ENCODE peak calls at places on chromosomes 4 and X, in five cellular contexts. One of them, this sample, is unnamed.
A peak's percentile ranks its signal among the peaks of the same experiment; 100 is the strongest.

GRCh38 chr4:3389879-3390840 is 51.6 kb upstream of the HGFAC start:
- DNase-seq in stimulated activated CD4-positive, alpha-beta T cell treated with anti-CD3 and anti-CD28 coated beads, Interleukin-2, amount 100 ng/mL, for 48 hours: no peak
- DNase-seq in H9: no peak
- DNase-seq in fibroblast of villous mesenchyme: no peak
- DNase-seq in T-helper 2 cell: no peak
- DNase-seq in this sample: no peak

GRCh38 chrX:19270727-19271126 is 73.0 kb upstream of the PDHA1 start:
- DNase-seq in stimulated activated CD4-positive, alpha-beta T cell treated with anti-CD3 and anti-CD28 coated beads, Interleukin-2, amount 100 ng/mL, for 48 hours: no peak
- DNase-seq in H9: no peak
- DNase-seq in fibroblast of villous mesenchyme: no peak
- DNase-seq in T-helper 2 cell: no peak
- DNase-seq in this sample: no peak

GRCh38 chr4:76666940-76667532 is 230.9 kb downstream of the SOWAHB start:
- DNase-seq in stimulated activated CD4-positive, alpha-beta T cell treated with anti-CD3 and anti-CD28 coated beads, Interleukin-2, amount 100 ng/mL, for 48 hours: no peak
- DNase-seq in H9: no peak
- DNase-seq in fibroblast of villous mesenchyme: peak; percentile 38
- DNase-seq in T-helper 2 cell: no peak
- DNase-seq in this sample: no peak

GRCh38 chrX:155262970-155263754 is 1.1 kb downstream of the RAB39B start:
- DNase-seq in stimulated activated CD4-positive, alpha-beta T cell treated with anti-CD3 and anti-CD28 coated beads, Interleukin-2, amount 100 ng/mL, for 48 hours: no peak
- DNase-seq in H9: no peak
- DNase-seq in fibroblast of villous mesenchyme: no peak
- DNase-seq in T-helper 2 cell: no peak
- DNase-seq in this sample: no peak

GRCh38 chrX:4239650-4240540 is 526.4 kb upstream of the PRKX start:
- DNase-seq in stimulated activated CD4-positive, alpha-beta T cell treated with anti-CD3 and anti-CD28 coated beads, Interleukin-2, amount 100 ng/mL, for 48 hours: no peak
- DNase-seq in H9: no peak
- DNase-seq in fibroblast of villous mesenchyme: no peak
- DNase-seq in T-helper 2 cell: no peak
- DNase-seq in this sample: no peak

GRCh38 chrX:9369802-9370291 is 95.0 kb upstream of the TBL1X start:
- DNase-seq in stimulated activated CD4-positive, alpha-beta T cell treated with anti-CD3 and anti-CD28 coated beads, Interleukin-2, amount 100 ng/mL, for 48 hours: no peak
- DNase-seq in H9: no peak
- DNase-seq in fibroblast of villous mesenchyme: no peak
- DNase-seq in T-helper 2 cell: no peak
- DNase-seq in this sample: no peak

GRCh38 chr4:111537861-111538260 is 607.4 kb upstream of the FAM241A start:
- DNase-seq in stimulated activated CD4-positive, alpha-beta T cell treated with anti-CD3 and anti-CD28 coated beads, Interleukin-2, amount 100 ng/mL, for 48 hours: no peak
- DNase-seq in H9: no peak
- DNase-seq in fibroblast of villous mesenchyme: peak; percentile 85
- DNase-seq in T-helper 2 cell: no peak
- DNase-seq in this sample: no peak

GRCh38 chrX:39477438-39478120 is 620.2 kb downstream of the BCOR start:
- DNase-seq in stimulated activated CD4-positive, alpha-beta T cell treated with anti-CD3 and anti-CD28 coated beads, Interleukin-2, amount 100 ng/mL, for 48 hours: peak; percentile 13
- DNase-seq in H9: peak; percentile 88
- DNase-seq in fibroblast of villous mesenchyme: no peak
- DNase-seq in T-helper 2 cell: peak; percentile 7
- DNase-seq in this sample: no peak

GRCh38 chrX:136130931-136131843 is 16.1 kb upstream of the FHL1 start:
- DNase-seq in stimulated activated CD4-positive, alpha-beta T cell treated with anti-CD3 and anti-CD28 coated beads, Interleukin-2, amount 100 ng/mL, for 48 hours: no peak
- DNase-seq in H9: no peak
- DNase-seq in fibroblast of villous mesenchyme: peak; percentile 88
- DNase-seq in T-helper 2 cell: no peak
- DNase-seq in this sample: no peak

GRCh38 chrX:18931972-18932371 is 51.9 kb downstream of the PHKA2 start:
- DNase-seq in stimulated activated CD4-positive, alpha-beta T cell treated with anti-CD3 and anti-CD28 coated beads, Interleukin-2, amount 100 ng/mL, for 48 hours: no peak
- DNase-seq in H9: no peak
- DNase-seq in fibroblast of villous mesenchyme: peak; percentile 38
- DNase-seq in T-helper 2 cell: no peak
- DNase-seq in this sample: no peak

GRCh38 chr4:137967480-137968190 is 274.5 kb downstream of the SLC7A11 start:
- DNase-seq in stimulated activated CD4-positive, alpha-beta T cell treated with anti-CD3 and anti-CD28 coated beads, Interleukin-2, amount 100 ng/mL, for 48 hours: no peak
- DNase-seq in H9: no peak
- DNase-seq in fibroblast of villous mesenchyme: no peak
- DNase-seq in T-helper 2 cell: no peak
- DNase-seq in this sample: no peak

GRCh38 chr4:73870260-73870659 is 1.1 kb downstream of the CXCL1 start:
- DNase-seq in stimulated activated CD4-positive, alpha-beta T cell treated with anti-CD3 and anti-CD28 coated beads, Interleukin-2, amount 100 ng/mL, for 48 hours: no peak
- DNase-seq in H9: no peak
- DNase-seq in fibroblast of villous mesenchyme: no peak
- DNase-seq in T-helper 2 cell: no peak
- DNase-seq in this sample: no peak

This sample was measured in caudate nucleus.